ENCODE peak calls at places on chromosomes 11 and 22, in six cellular contexts. E, Z, O, K, G and V are unnamed samples.

GRCh38 chr11:19577849-19578619 is 134.6 kb upstream of the NAV2 start:
- DNase-seq in G (no peak), O (peak; percentile 66), Z (no peak), E (no peak), K (peak; percentile 60), V (no peak)

GRCh38 chr11:83037877-83038276 is 33.8 kb downstream of the RAB30 start:
- DNase-seq in K (peak; percentile 18), Z (no peak), G (no peak), E (no peak), O (no peak), V (no peak)

GRCh38 chr11:28701760-28702449 is 593.7 kb downstream of the METTL15 start:
- DNase-seq in O (no peak), K (no peak), E (no peak), Z (no peak), G (no peak), V (no peak)

GRCh38 chr11:37544491-37544890 is 946.5 kb upstream of the RAG2 start:
- DNase-seq in G (no peak), Z (no peak), O (no peak), E (no peak), K (no peak), V (no peak)

GRCh38 chr11:64314805-64315561 is 2.4 kb downstream of the TRMT112 start:
- DNase-seq in E (no peak), O (no peak), Z (no peak), G (no peak), K (no peak), V (no peak)

GRCh38 chr11:31767066-31767465 is 44.1 kb downstream of the PAX6 start:
- DNase-seq in O (no peak), E (no peak), Z (no peak), G (no peak), K (no peak), V (no peak)

GRCh38 chr11:9748361-9748970 is 84.6 kb downstream of the SWAP70 start:
- DNase-seq in Z (peak; percentile 52), O (peak; percentile 79), E (peak; percentile 64), G (no peak), K (peak; percentile 83), V (no peak)

GRCh38 chr11:67611704-67612587 is 5.2 kb downstream of the NDUFV1 start:
- DNase-seq in Z (no peak), O (no peak), G (no peak), E (no peak), K (no peak), V (no peak)

GRCh38 chr22:19607198-19608113 is 83.2 kb upstream of the CLDN5 start:
- DNase-seq in E (peak; percentile 58), O (peak; percentile 8), G (no peak), Z (no peak), K (no peak), V (no peak)

GRCh38 chr11:67395555-67396257 is 3.9 kb downstream of the RAD9A start:
- DNase-seq in O (no peak), Z (no peak), G (no peak), K (no peak), E (no peak), V (no peak)

GRCh38 chr11:128283445-128283844 is 303.9 kb downstream of the ETS1 start:
- DNase-seq in E (no peak), Z (peak; percentile 15), G (no peak), O (peak; percentile 59), K (peak; percentile 38), V (no peak)

DNA sequence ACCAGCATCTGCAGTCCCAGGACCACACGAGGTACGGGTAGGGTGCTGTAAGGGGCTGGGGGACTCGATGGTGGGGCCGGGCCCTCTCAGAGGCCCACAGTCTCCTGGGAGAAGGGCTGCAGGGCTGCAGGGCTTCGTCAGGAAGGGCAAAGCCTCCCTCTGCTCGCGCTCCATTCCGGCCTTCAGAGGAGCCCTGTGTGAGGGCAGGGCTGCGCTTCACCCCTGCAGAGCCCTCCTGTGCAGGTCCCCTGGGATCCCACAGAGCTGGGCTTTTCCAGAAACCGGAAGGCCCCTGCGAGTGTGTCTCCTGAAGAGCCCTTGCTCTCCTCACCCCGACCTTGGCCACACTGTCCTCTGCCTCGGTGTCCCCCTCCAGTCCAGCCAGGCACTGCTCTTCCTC is 27.2 kb downstream of the WNT11 start:
- DNase-seq in G (no peak), E (no peak), O (no peak), Z (no peak), K (no peak), V (no peak)
- H4K91ac ChIP-seq in G (no peak overlapping the region), E (no peak overlapping the region), O (no peak overlapping the region), Z (no peak overlapping the region), K (no peak overlapping the region), V (no peak overlapping the region)

DNA sequence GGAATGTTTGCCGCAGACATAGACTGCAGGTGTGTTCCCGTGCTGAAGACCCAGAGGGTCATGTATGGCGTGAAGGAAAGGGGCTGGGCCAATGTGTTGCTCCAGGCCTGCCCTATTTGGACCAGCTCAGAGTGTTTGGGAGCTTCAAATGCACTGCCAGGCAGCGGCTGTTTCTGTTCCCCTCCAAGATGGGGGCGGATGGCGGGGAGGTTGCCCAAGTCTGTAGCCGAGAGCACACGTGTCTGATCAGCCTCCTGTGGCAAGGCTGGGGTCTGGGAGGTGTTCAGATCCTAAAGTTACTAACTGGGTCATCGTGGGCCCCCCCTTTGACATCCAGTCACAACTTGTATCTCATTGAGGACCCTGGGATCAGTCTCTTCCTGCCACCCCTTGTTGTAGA is 45.5 kb downstream of the CACNA1I start:
- DNase-seq in G (no peak), O (no peak), Z (no peak), K (no peak), E (no peak), V (no peak)
- H3K4me1 ChIP-seq in G (peaks cover 4% of the 10 kb centered on the region), O (no peaks in the 10 kb centered on the region), Z (no peaks in the 10 kb centered on the region), K (peaks cover 5% of the 10 kb centered on the region), E (peaks cover 2% of the 10 kb centered on the region), V (peaks cover 3% of the 10 kb centered on the region)

GRCh38 chr11:102753267-102753666 is 27.2 kb downstream of the MMP10 start:
- DNase-seq in G (no peak), E (no peak), Z (no peak), K (no peak), O (no peak), V (no peak)
- H2AFZ ChIP-seq in G (no peak overlapping the region), E (no peak overlapping the region), Z (no peak overlapping the region), K (no peak overlapping the region), O (no peak overlapping the region), V (no peak overlapping the region)

GRCh38 chr11:90756617-90757016 is 533.8 kb upstream of the CHORDC1 start:
- DNase-seq in G (no peak), Z (no peak), K (no peak), O (no peak), E (no peak), V (no peak)
- H4K91ac ChIP-seq in G (no peak overlapping the region), Z (no peak overlapping the region), K (no peak overlapping the region), O (no peak overlapping the region), E (no peak overlapping the region), V (no peak overlapping the region)

GRCh38 chr11:43922295-43922648 is 20.2 kb upstream of the C11orf96 start:
- DNase-seq in Z (peak; percentile 56), E (no peak), O (peak; percentile 31), G (no peak), K (peak; percentile 62), V (no peak)

GRCh38 chr11:43923327-43924111 is 18.9 kb upstream of the C11orf96 start:
- DNase-seq in K (peak; percentile 97), E (no peak), O (peak; percentile 92), G (no peak), Z (no peak), V (no peak)

GRCh38 chr11:43924112-43924855 is 18.2 kb upstream of the C11orf96 start:
- DNase-seq in G (no peak), K (no peak), Z (peak; percentile 18), E (peak; percentile 71), O (no peak), V (no peak)

GRCh38 chr11:43921561-43922294 is 20.7 kb upstream of the C11orf96 start:
- DNase-seq in O (no peak), K (peak; percentile 67), G (no peak), Z (no peak), E (no peak), V (no peak)

DNA sequence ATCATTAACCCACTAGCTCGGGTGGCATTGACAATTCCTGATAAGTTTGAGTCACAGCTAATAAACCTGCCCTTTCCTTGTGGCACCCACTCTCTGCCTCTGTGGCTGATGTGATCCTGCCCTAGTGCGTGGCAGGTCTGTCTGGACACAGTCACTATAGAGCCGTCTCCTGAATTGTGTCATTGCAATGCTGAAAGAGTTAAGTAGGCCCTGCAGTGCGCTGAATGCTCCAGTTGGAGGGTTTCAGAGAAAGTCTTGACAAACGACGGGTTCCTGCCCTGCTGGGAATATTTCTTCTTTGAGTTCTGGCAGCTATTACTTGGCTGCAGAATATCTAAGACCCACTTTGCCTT is 19.5 kb upstream of the C11orf96 start:
- DNase-seq in Z (no peak), E (no peak), K (no peak), G (no peak), O (no peak), V (no peak)
- H3K4me1 ChIP-seq in Z (peaks cover 14% of the 10 kb centered on the region), E (peaks cover 8% of the 10 kb centered on the region), K (peaks cover 23% of the 10 kb centered on the region), G (peaks cover 22% of the 10 kb centered on the region), O (peaks cover 43% of the 10 kb centered on the region), V (peaks cover 26% of the 10 kb centered on the region)

DNA sequence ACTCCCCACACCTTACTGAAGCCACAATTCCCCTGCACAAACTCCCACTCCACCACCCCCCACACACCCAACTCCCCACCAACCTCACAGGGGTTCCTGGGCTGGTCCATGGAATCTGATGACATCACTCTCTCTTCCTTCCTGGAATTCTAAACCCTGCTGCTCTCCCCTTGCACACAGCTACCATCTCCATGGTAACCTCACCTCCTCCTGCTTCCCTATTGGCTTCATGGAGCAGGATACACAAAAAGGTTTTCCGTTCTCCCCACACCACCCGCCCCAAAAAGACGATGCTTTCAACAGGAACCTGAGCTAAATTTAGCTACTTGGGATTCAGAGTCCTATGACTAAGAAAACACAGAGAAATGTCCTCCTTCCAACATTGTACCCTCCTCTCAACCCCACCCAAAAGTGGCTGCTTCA is 67.1 kb downstream of the RBFOX2 start:
- DNase-seq in E (peak; percentile 80), K (peak; percentile 80), O (peak; percentile 90), G (peak; percentile 47), Z (no peak), V (peak; percentile 79)
- H2AFZ ChIP-seq in E (no peak overlapping the region), K (no peak overlapping the region), O (no peak overlapping the region), G (no peak overlapping the region), Z (no peak overlapping the region), V (peak overlapping the region; percentile 12)

GRCh38 chr11:1778141-1778911 is 14.6 kb upstream of the CTSD start:
- DNase-seq in K (no peak), Z (no peak), G (no peak), E (no peak), O (no peak), V (no peak)
- H4K91ac ChIP-seq in K (peak overlapping the region; percentile 73), Z (no peak overlapping the region), G (no peak overlapping the region), E (no peak overlapping the region), O (no peak overlapping the region), V (no peak overlapping the region)